ENCODE peak calls at places on chromosomes 13 and 19, in six cellular contexts. One of them, this sample, is unnamed.

GRCh38 chr13:60402022-60402421 is 5.0 kb downstream of the TDRD3 start:
- DNase-seq in progenitor cell of endocrine pancreas: no peak
- DNase-seq in cardiac fibroblast: no peak
- DNase-seq in activated B cell treated with CpG ODN at 0.5 μM for 24 hours: no peak
- DNase-seq in adrenal gland: no peak
- DNase-seq in activated CD8-positive, alpha-beta T cell treated with anti-CD3 and anti-CD28 coated beads for 36 hours: no peak
- DNase-seq in this sample: no peak

GRCh38 chr13:41470187-41470586 is 12.8 kb downstream of the RGCC start:
- DNase-seq in activated CD8-positive, alpha-beta T cell treated with anti-CD3 and anti-CD28 coated beads for 36 hours: peak
- DNase-seq in adrenal gland: no peak
- DNase-seq in progenitor cell of endocrine pancreas: no peak
- DNase-seq in cardiac fibroblast: no peak
- DNase-seq in activated B cell treated with CpG ODN at 0.5 μM for 24 hours: no peak
- DNase-seq in this sample: peak

GRCh38 chr13:113448885-113449692 is 4.2 kb downstream of the ADPRHL1 start:
- DNase-seq in adrenal gland: peak
- DNase-seq in activated B cell treated with CpG ODN at 0.5 μM for 24 hours: no peak
- DNase-seq in progenitor cell of endocrine pancreas: no peak
- DNase-seq in cardiac fibroblast: peak
- DNase-seq in activated CD8-positive, alpha-beta T cell treated with anti-CD3 and anti-CD28 coated beads for 36 hours: peak
- DNase-seq in this sample: no peak

GRCh38 chr19:35236638-35237400 is 8.3 kb upstream of the FAM187B start:
- DNase-seq in activated CD8-positive, alpha-beta T cell treated with anti-CD3 and anti-CD28 coated beads for 36 hours: peak
- DNase-seq in progenitor cell of endocrine pancreas: no peak
- DNase-seq in adrenal gland: no peak
- DNase-seq in activated B cell treated with CpG ODN at 0.5 μM for 24 hours: peak
- DNase-seq in cardiac fibroblast: no peak
- DNase-seq in this sample: no peak

GRCh38 chr19:32881766-32882165 is 12.2 kb upstream of the SLC7A9 start:
- DNase-seq in adrenal gland: no peak
- DNase-seq in activated B cell treated with CpG ODN at 0.5 μM for 24 hours: no peak
- DNase-seq in progenitor cell of endocrine pancreas: no peak
- DNase-seq in activated CD8-positive, alpha-beta T cell treated with anti-CD3 and anti-CD28 coated beads for 36 hours: no peak
- DNase-seq in cardiac fibroblast: no peak
- DNase-seq in this sample: no peak

GRCh38 chr19:15251749-15252397 is 19.6 kb upstream of the EPHX3 start:
- DNase-seq in adrenal gland: peak
- DNase-seq in cardiac fibroblast: peak
- DNase-seq in activated CD8-positive, alpha-beta T cell treated with anti-CD3 and anti-CD28 coated beads for 36 hours: no peak
- DNase-seq in activated B cell treated with CpG ODN at 0.5 μM for 24 hours: no peak
- DNase-seq in progenitor cell of endocrine pancreas: peak
- DNase-seq in this sample: no peak

GRCh38 chr13:52010890-52011689 is at the start of gene ATP7B:
- DNase-seq in activated CD8-positive, alpha-beta T cell treated with anti-CD3 and anti-CD28 coated beads for 36 hours: peak
- DNase-seq in progenitor cell of endocrine pancreas: peak
- DNase-seq in cardiac fibroblast: no peak
- DNase-seq in activated B cell treated with CpG ODN at 0.5 μM for 24 hours: no peak
- DNase-seq in adrenal gland: no peak
- DNase-seq in this sample: peak

GRCh38 chr19:7254590-7254989 is 39.6 kb downstream of the INSR start:
- DNase-seq in cardiac fibroblast: no peak
- DNase-seq in activated B cell treated with CpG ODN at 0.5 μM for 24 hours: no peak
- DNase-seq in activated CD8-positive, alpha-beta T cell treated with anti-CD3 and anti-CD28 coated beads for 36 hours: no peak
- DNase-seq in progenitor cell of endocrine pancreas: no peak
- DNase-seq in adrenal gland: peak
- DNase-seq in this sample: no peak

GRCh38 chr19:33266971-33267484 is 35.3 kb downstream of the CEBPA start:
- DNase-seq in cardiac fibroblast: no peak
- DNase-seq in activated CD8-positive, alpha-beta T cell treated with anti-CD3 and anti-CD28 coated beads for 36 hours: no peak
- DNase-seq in progenitor cell of endocrine pancreas: no peak
- DNase-seq in adrenal gland: no peak
- DNase-seq in activated B cell treated with CpG ODN at 0.5 μM for 24 hours: no peak
- DNase-seq in this sample: no peak

GRCh38 chr19:47541507-47541906 is 26.6 kb upstream of the NAPA start:
- DNase-seq in activated B cell treated with CpG ODN at 0.5 μM for 24 hours: no peak
- DNase-seq in cardiac fibroblast: peak
- DNase-seq in progenitor cell of endocrine pancreas: no peak
- DNase-seq in activated CD8-positive, alpha-beta T cell treated with anti-CD3 and anti-CD28 coated beads for 36 hours: peak
- DNase-seq in adrenal gland: no peak
- DNase-seq in this sample: peak

GRCh38 chr19:47538812-47539211 is 23.9 kb upstream of the NAPA start:
- DNase-seq in activated CD8-positive, alpha-beta T cell treated with anti-CD3 and anti-CD28 coated beads for 36 hours: no peak
- DNase-seq in adrenal gland: no peak
- DNase-seq in cardiac fibroblast: no peak
- DNase-seq in activated B cell treated with CpG ODN at 0.5 μM for 24 hours: no peak
- DNase-seq in progenitor cell of endocrine pancreas: no peak
- DNase-seq in this sample: no peak

GRCh38 chr19:47539747-47540311 is 25.0 kb upstream of the NAPA start:
- DNase-seq in progenitor cell of endocrine pancreas: no peak
- DNase-seq in cardiac fibroblast: no peak
- DNase-seq in activated CD8-positive, alpha-beta T cell treated with anti-CD3 and anti-CD28 coated beads for 36 hours: peak
- DNase-seq in adrenal gland: no peak
- DNase-seq in activated B cell treated with CpG ODN at 0.5 μM for 24 hours: no peak
- DNase-seq in this sample: no peak

GRCh38 chr19:47542030-47542475 is 27.2 kb upstream of the NAPA start:
- DNase-seq in activated CD8-positive, alpha-beta T cell treated with anti-CD3 and anti-CD28 coated beads for 36 hours: no peak
- DNase-seq in cardiac fibroblast: peak
- DNase-seq in progenitor cell of endocrine pancreas: no peak
- DNase-seq in activated B cell treated with CpG ODN at 0.5 μM for 24 hours: no peak
- DNase-seq in adrenal gland: no peak
- DNase-seq in this sample: no peak

DNA sequence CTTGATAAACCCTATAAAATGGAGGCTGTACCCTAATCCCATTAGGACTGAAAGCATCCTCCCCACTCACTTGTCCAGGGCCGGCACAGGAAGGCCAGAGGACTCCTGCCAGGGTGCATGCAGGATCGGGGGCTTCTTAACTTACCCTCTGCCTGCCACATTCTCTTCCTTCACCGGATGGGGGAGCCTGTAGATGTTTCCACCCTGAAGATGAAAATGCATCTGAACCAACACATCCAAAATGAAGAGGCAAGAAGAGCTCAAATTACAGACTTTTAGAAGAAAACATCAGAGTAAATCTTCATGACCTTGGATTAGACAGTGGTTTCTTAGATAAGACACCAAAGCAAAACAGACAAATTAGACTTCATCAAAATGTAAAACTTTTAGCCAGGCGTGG is 25.9 kb upstream of the NAPA start:
- DNase-seq in activated B cell treated with CpG ODN at 0.5 μM for 24 hours: no peak
- DNase-seq in progenitor cell of endocrine pancreas: no peak
- DNase-seq in adrenal gland: peak
- DNase-seq in activated CD8-positive, alpha-beta T cell treated with anti-CD3 and anti-CD28 coated beads for 36 hours: no peak
- DNase-seq in cardiac fibroblast: peak
- DNase-seq in this sample: no peak
- TF ChIP-seq CTCF in activated B cell treated with CpG ODN at 0.5 μM for 24 hours: no peak
- TF ChIP-seq CTCF in progenitor cell of endocrine pancreas: peak
- TF ChIP-seq CTCF in adrenal gland: peak
- TF ChIP-seq CTCF in activated CD8-positive, alpha-beta T cell treated with anti-CD3 and anti-CD28 coated beads for 36 hours: no peak
- TF ChIP-seq CTCF in cardiac fibroblast: peak
- TF ChIP-seq CTCF in this sample: no peak

DNA sequence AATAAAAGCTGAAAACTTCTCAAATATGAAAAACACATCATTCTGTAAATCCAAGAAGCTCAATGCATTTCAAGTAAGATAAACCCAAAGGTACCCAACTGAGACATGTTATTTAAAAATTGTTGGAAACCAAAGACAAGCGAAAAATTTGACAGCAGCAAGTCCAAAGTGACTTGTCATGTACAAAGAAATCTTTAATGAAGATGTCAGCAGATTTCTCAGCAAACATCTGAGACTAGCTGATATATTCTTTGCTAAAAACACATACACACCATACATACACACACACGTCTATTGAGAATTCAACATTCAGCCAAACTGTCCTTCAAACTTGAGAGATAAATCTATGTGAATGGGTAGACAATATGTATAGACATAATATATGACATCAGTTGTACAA is 5.7 kb upstream of the ZNF222 start:
- DNase-seq in cardiac fibroblast: no peak
- DNase-seq in activated CD8-positive, alpha-beta T cell treated with anti-CD3 and anti-CD28 coated beads for 36 hours: no peak
- DNase-seq in progenitor cell of endocrine pancreas: no peak
- DNase-seq in adrenal gland: no peak
- DNase-seq in activated B cell treated with CpG ODN at 0.5 μM for 24 hours: no peak
- DNase-seq in this sample: no peak
- TF ChIP-seq CTCF in cardiac fibroblast: no peak
- TF ChIP-seq CTCF in activated CD8-positive, alpha-beta T cell treated with anti-CD3 and anti-CD28 coated beads for 36 hours: no peak
- TF ChIP-seq CTCF in progenitor cell of endocrine pancreas: no peak
- TF ChIP-seq CTCF in adrenal gland: no peak
- TF ChIP-seq CTCF in activated B cell treated with CpG ODN at 0.5 μM for 24 hours: no peak
- TF ChIP-seq CTCF in this sample: no peak

DNA sequence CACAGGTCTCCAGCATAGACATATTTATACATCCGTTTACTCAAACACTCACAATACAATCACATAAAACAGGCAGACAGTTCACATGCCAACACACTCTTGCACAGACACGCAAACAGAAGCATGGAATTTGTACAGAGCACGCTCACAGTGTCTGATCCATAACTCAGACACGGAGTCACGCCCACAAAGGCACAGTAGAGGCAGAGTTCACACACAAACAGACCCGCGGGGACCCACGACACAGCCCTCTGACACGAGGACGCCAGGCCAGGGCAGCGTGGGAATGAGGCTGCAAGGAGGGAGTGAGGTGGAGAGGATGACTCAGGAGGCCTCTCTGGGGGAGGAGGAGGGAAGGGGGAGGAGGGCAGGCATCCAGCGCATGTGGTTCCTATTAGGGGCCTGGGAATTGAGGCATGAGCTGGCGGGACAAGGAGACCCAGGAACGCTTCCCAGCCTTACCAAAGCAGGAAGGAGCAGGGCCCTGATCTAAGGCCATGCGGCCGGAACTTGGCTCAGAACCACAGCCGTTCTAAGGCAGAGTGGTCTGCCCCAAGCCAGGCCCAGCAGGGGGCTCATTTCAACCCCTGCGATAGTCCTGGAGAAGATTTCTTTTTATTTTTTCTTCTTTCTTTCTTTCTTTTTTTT is 9.1 kb upstream of the OLFM2 start:
- DNase-seq in activated CD8-positive, alpha-beta T cell treated with anti-CD3 and anti-CD28 coated beads for 36 hours: no peak
- DNase-seq in cardiac fibroblast: peak
- DNase-seq in progenitor cell of endocrine pancreas: no peak
- DNase-seq in activated B cell treated with CpG ODN at 0.5 μM for 24 hours: no peak
- DNase-seq in adrenal gland: peak
- DNase-seq in this sample: no peak
- TF ChIP-seq CTCF in activated CD8-positive, alpha-beta T cell treated with anti-CD3 and anti-CD28 coated beads for 36 hours: no peak
- TF ChIP-seq CTCF in cardiac fibroblast: no peak
- TF ChIP-seq CTCF in progenitor cell of endocrine pancreas: no peak
- TF ChIP-seq CTCF in activated B cell treated with CpG ODN at 0.5 μM for 24 hours: no peak
- TF ChIP-seq CTCF in adrenal gland: no peak
- TF ChIP-seq CTCF in this sample: no peak

GRCh38 chr19:3055741-3056453 is 6.4 kb downstream of the TLE5 start:
- DNase-seq in adrenal gland: peak
- DNase-seq in activated B cell treated with CpG ODN at 0.5 μM for 24 hours: no peak
- DNase-seq in progenitor cell of endocrine pancreas: no peak
- DNase-seq in cardiac fibroblast: no peak
- DNase-seq in activated CD8-positive, alpha-beta T cell treated with anti-CD3 and anti-CD28 coated beads for 36 hours: no peak
- DNase-seq in this sample: no peak

GRCh38 chr19:3054972-3055740 is 7.1 kb downstream of the TLE5 start:
- DNase-seq in cardiac fibroblast: no peak
- DNase-seq in adrenal gland: no peak
- DNase-seq in activated CD8-positive, alpha-beta T cell treated with anti-CD3 and anti-CD28 coated beads for 36 hours: no peak
- DNase-seq in progenitor cell of endocrine pancreas: no peak
- DNase-seq in activated B cell treated with CpG ODN at 0.5 μM for 24 hours: no peak
- DNase-seq in this sample: no peak

GRCh38 chr19:3054265-3054971 is 7.9 kb downstream of the TLE5 start:
- DNase-seq in cardiac fibroblast: no peak
- DNase-seq in adrenal gland: no peak
- DNase-seq in progenitor cell of endocrine pancreas: no peak
- DNase-seq in activated B cell treated with CpG ODN at 0.5 μM for 24 hours: no peak
- DNase-seq in activated CD8-positive, alpha-beta T cell treated with anti-CD3 and anti-CD28 coated beads for 36 hours: no peak
- DNase-seq in this sample: no peak

GRCh38 chr19:3053218-3053621 is 9.1 kb downstream of the TLE5 start:
- DNase-seq in cardiac fibroblast: no peak
- DNase-seq in activated B cell treated with CpG ODN at 0.5 μM for 24 hours: no peak
- DNase-seq in adrenal gland: no peak
- DNase-seq in activated CD8-positive, alpha-beta T cell treated with anti-CD3 and anti-CD28 coated beads for 36 hours: no peak
- DNase-seq in progenitor cell of endocrine pancreas: no peak
- DNase-seq in this sample: no peak

DNA sequence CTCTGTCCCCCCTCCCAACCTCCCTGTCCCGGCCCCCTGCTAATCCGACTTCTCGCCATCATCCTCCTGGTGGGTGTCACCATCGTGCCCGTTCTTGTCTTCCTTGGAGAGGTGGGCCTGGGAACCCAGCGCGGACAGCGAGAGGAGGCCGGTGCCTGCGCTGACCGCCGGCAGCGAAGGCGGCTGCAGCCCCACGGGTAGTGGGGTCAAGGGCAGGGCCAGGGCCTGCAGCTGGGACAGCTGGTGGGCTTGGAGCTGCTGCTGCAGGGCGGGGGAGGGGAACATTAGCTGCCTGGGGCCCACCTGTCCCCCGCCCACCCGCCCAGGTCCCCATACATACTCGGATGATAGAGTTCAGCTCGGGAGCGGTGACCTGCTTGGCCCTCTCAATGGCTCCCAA is 8.5 kb downstream of the TLE5 start:
- DNase-seq in activated CD8-positive, alpha-beta T cell treated with anti-CD3 and anti-CD28 coated beads for 36 hours: no peak
- DNase-seq in adrenal gland: no peak
- DNase-seq in cardiac fibroblast: no peak
- DNase-seq in progenitor cell of endocrine pancreas: no peak
- DNase-seq in activated B cell treated with CpG ODN at 0.5 μM for 24 hours: no peak
- DNase-seq in this sample: no peak
- TF ChIP-seq CTCF in activated CD8-positive, alpha-beta T cell treated with anti-CD3 and anti-CD28 coated beads for 36 hours: no peak
- TF ChIP-seq CTCF in adrenal gland: no peak
- TF ChIP-seq CTCF in cardiac fibroblast: no peak
- TF ChIP-seq CTCF in progenitor cell of endocrine pancreas: no peak
- TF ChIP-seq CTCF in activated B cell treated with CpG ODN at 0.5 μM for 24 hours: no peak
- TF ChIP-seq CTCF in this sample: no peak

DNA sequence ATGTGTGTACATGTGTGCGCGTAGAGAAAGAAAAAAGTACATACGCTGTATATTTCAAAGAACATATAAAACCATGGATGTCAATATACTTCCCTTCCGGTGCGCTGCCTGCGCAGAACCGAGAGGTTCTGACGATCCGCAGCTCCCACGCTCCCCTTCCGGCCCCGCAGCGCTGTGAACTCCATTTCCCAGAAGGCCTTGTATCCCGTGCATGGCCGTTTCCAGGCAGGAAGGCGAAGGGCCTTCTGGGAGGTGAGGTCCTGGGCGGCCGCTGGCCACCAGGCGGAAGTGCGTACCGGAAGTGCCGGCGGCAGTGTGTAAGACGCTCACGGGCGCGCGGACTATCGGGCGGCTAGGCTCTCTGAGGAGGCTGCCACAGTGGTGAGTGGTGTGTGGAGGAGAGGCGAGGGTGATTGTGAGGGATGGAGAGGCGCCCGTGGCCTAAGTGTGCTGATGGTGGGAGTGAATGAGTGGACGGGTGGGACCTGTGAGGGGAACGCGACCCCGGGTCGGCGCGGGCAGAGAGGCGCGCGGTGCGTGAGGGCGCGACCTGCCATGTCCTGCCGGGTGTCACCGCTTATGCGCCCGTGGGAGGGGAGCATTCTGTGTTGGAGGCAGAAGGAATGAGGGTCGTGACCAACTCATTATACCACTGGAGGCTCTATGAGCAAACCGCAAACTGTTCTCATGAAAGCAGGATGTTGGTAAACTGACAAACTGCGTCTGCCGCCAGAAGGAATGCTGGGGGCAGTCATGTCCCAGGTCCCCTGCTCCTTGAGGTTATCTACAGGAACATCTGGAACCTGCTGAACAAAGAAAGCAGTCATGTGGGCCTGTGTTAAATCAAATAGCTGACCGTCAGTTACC is at the start of gene ERVK3-1:
- DNase-seq in activated CD8-positive, alpha-beta T cell treated with anti-CD3 and anti-CD28 coated beads for 36 hours: peak
- DNase-seq in adrenal gland: peak
- DNase-seq in progenitor cell of endocrine pancreas: peak
- DNase-seq in activated B cell treated with CpG ODN at 0.5 μM for 24 hours: peak
- DNase-seq in cardiac fibroblast: peak
- DNase-seq in this sample: peak
- TF ChIP-seq CTCF in activated CD8-positive, alpha-beta T cell treated with anti-CD3 and anti-CD28 coated beads for 36 hours: no peak
- TF ChIP-seq CTCF in adrenal gland: peak
- TF ChIP-seq CTCF in progenitor cell of endocrine pancreas: no peak
- TF ChIP-seq CTCF in activated B cell treated with CpG ODN at 0.5 μM for 24 hours: no peak
- TF ChIP-seq CTCF in cardiac fibroblast: no peak
- TF ChIP-seq CTCF in this sample: no peak

This sample was measured in GM10248.